ENCODE peak calls at places on chromosomes 3 and 15, in four cellular contexts. S is HCT116, T is PC-3, E is MM.1S. V is an unnamed sample. For H3K9me3 and H3K9me2, the result is how much of the 10 kb centered on the place peaks cover.

GRCh38 chr15:57541271-57541670 is 50.4 kb upstream of the MYZAP start:
- DNase-seq in S (no peak), T (no peak), E (no peak), V (no peak)

GRCh38 chr15:69410290-69410874 is 3.8 kb upstream of the KIF23 start:
- DNase-seq in S (peak), T (peak), E (no peak), V (peak)

GRCh38 chr3:130827486-130827885 is 66.4 kb upstream of the ATP2C1 start:
- DNase-seq in S (no peak), T (no peak), E (no peak), V (no peak)

GRCh38 chr15:74276560-74276959 is 40.4 kb downstream of the CCDC33 start:
- DNase-seq in S (no peak), T (no peak), E (no peak), V (no peak)

GRCh38 chr3:190155752-190156151 is 35.1 kb upstream of the P3H2 start:
- DNase-seq in S (peak), T (peak), E (no peak), V (peak)

GRCh38 chr3:140927279-140927678 is 14.4 kb upstream of the SLC25A36 start:
- DNase-seq in S (no peak), T (no peak), E (no peak), V (no peak)

GRCh38 chr3:59542276-59542675 is 492.5 kb upstream of the CFAP20DC start:
- DNase-seq in S (no peak), T (no peak), E (no peak), V (no peak)

GRCh38 chr3:97742036-97742435 is 22.5 kb upstream of the ARL6 start:
- DNase-seq in S (no peak), T (no peak), E (no peak), V (no peak)

GRCh38 chr3:185361920-185362319 is 1.0 kb upstream of the MAP3K13 start:
- DNase-seq in S (no peak), T (peak), E (no peak), V (no peak)

GRCh38 chr3:118196183-118196582 is 838.5 kb downstream of the IGSF11 start:
- DNase-seq in S (no peak), T (no peak), E (no peak), V (no peak)

GRCh38 chr15:85582076-85582718 is 201.8 kb downstream of the AKAP13 start:
- DNase-seq in S (no peak), T (no peak), E (no peak), V (no peak)

GRCh38 chr3:57911588-57911987 is 96.6 kb upstream of the FLNB start:
- DNase-seq in S (no peak), T (peak), E (no peak), V (no peak)

GRCh38 chr15:99054025-99054387 is 46.4 kb upstream of the PGPEP1L start:
- DNase-seq in S (no peak), T (no peak), E (no peak), V (no peak)

GRCh38 chr3:190486201-190486865 is 27.6 kb upstream of the IL1RAP start:
- DNase-seq in S (no peak), T (peak), E (no peak), V (no peak)

GRCh38 chr3:128879991-128880390 is 571 bp downstream of the ACAD9 start:
- DNase-seq in S (no peak), T (no peak), E (no peak), V (peak)

GRCh38 chr3:59717679-59718205 is 667.9 kb upstream of the CFAP20DC start:
- DNase-seq in S (no peak), T (no peak), E (no peak), V (no peak)

GRCh38 chr3:14991818-14992612 is 44.6 kb downstream of the NR2C2 start:
- DNase-seq in S (no peak), T (no peak), E (no peak), V (no peak)

GRCh38 chr3:10470666-10471336 is 34.6 kb downstream of the ATP2B2 start:
- DNase-seq in S (no peak), T (no peak), E (no peak), V (no peak)

GRCh38 chr3:196868297-196868661 is 559 bp downstream of the SENP5 start:
- DNase-seq in S (no peak), T (peak), E (peak), V (peak)

GRCh38 chr15:90902996-90903732 is at the start of gene MAN2A2:
- DNase-seq in S (peak), T (peak), E (peak), V (peak)

GRCh38 chr3:149670742-149671492 is 13.1 kb upstream of the WWTR1 start:
- DNase-seq in S (no peak), T (no peak), E (peak), V (no peak)

GRCh38 chr3:189349772-189350171 is 178.0 kb downstream of the TPRG1 start:
- DNase-seq in S (no peak), T (no peak), E (peak), V (no peak)

GRCh38 chr3:46607603-46608028 is 4.7 kb upstream of the FAM240A start:
- DNase-seq in S (peak), T (peak), E (no peak), V (peak)
- H3K9ac ChIP-seq in S (no peak), T (no peak), E (no peak), V (no peak)

GRCh38 chr3:18194431-18194830 is 230.7 kb downstream of the SATB1 start:
- DNase-seq in S (no peak), T (no peak), E (peak), V (no peak)
- H3K9me3 ChIP-seq in S (under half), T (under half), E (under half), V (under half)

GRCh38 chr3:16788440-16789057 is 96.2 kb upstream of the PLCL2 start:
- DNase-seq in S (no peak), T (no peak), E (no peak), V (no peak)
- H3K9me2 ChIP-seq in S (under half), T (under half), E (under half), V (under half)

GRCh38 chr3:48633256-48633655 is 2.0 kb downstream of the SLC26A6 start:
- DNase-seq in S (no peak), T (no peak), E (no peak), V (no peak)
- H3K9ac ChIP-seq in S (no peak), T (no peak), E (no peak), V (no peak)

DNA sequence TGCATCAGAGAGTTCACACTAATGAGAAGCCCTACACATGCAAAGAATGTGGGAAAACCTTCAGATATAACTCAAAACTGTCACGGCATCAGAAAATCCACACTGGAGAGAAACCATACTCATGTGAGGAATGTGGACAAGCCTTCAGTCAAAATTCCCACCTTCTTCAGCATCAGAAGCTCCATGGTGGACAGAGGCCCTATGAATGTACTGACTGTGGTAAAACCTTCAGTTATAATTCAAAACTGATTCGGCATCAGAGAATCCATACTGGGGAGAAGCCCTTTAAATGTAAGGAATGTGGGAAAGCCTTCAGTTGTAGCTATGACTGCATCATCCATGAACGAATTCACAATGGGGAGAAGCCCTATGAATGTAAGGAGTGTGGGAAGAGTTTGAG is 10.2 kb downstream of the ZNF619 start:
- DNase-seq in S (no peak), T (no peak), E (no peak), V (no peak)
- H3K9me3 ChIP-seq in S (under half), T (under half), E (under half), V (under half)

DNA sequence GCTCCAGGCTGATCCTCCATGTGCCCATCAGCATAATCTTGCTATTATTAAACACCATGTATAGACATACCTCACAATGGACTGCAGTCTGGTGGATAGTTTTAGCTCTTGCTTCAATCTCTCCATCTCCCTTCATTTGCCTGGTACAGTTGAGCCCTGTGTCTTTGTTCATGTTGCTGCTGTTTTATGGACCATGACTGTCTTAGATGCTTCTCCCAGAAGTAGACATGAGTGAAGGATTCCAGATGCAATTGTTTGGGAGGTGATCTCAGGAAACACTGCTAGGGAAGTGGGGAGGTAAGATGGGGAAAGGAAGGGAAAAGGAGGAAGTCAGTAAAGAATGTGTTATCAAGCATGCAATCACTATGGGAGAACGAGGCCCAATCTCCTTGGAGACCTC is 36.3 kb upstream of the CTNNB1 start:
- DNase-seq in S (no peak), T (no peak), E (no peak), V (no peak)
- H3K9me2 ChIP-seq in S (under half), T (under half), E (under half), V (under half)

GRCh38 chr3:123261666-123262065 is 59.9 kb downstream of the SEC22A start:
- DNase-seq in S (no peak), T (no peak), E (peak), V (no peak)

GRCh38 chr3:123262226-123262625 is 60.5 kb downstream of the SEC22A start:
- DNase-seq in S (no peak), T (no peak), E (no peak), V (no peak)

GRCh38 chr3:123256256-123256655 is 54.5 kb downstream of the SEC22A start:
- DNase-seq in S (no peak), T (peak), E (no peak), V (no peak)

GRCh38 chr3:123258359-123258758 is 56.6 kb downstream of the SEC22A start:
- DNase-seq in S (no peak), T (no peak), E (no peak), V (no peak)

DNA sequence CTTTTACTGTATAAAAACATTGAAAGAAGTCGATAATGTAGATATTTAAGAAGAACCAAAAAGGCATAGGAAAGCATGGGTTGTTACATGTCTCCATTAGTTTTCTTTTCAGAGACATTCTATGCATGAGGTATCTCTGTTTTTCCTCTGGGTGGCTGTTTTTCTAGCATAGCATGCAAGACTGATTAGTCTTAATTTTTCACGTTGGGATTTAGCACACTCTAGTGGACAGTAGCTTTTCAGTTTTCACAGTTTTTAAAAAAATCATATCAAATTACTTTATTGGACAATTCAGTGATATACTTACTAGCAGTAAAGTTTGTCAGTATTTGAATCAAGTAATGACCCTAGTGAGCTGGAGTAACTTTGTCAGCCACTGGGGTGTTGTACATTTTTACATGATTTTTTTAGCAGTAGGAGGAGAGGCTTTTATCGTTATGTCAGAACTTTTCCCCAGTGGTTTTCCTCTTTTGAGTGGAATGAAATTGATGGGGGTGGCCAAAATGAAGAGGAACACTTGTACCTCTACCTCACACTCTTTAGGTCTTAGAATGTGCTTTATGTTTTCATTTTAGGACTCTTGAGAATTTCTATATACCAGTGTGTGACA is 57.2 kb downstream of the SEC22A start:
- DNase-seq in S (peak), T (peak), E (peak), V (peak)
- H3K9ac ChIP-seq in S (no peak), T (no peak), E (no peak), V (no peak)

V was measured in Karpas-422.